ENCODE peak calls at places on chromosomes 1 and 21, in six cellular contexts. O is activated T-helper 1 cell treated with anti-CD3 and anti-CD28 coated beads, Interleukin-12 subunit alpha, Interleukin-12 subunit beta, Interleukin-2, Interleukin-4 antibody, amounts not matched to agents 30 ng/mL and 10 ng/mL and 1 ng/mL, durations not matched to agents 14 hours and 24 hours and 36 hours; R is H9; F is T1000; N is NCI-H2081; P is EL. B is an unnamed sample.

GRCh38 chr1:200302192-200302892 is 107.5 kb downstream of the ZNF281 start:
- DNase-seq in P (peak; percentile 52), F (no peak), R (peak; percentile 36), O (peak; percentile 53), N (peak; percentile 53), B (no peak)

GRCh38 chr1:26690576-26691031 is 5.2 kb upstream of the ARID1A start:
- DNase-seq in F (no peak), O (no peak), P (no peak), N (no peak), R (no peak), B (no peak)

GRCh38 chr21:39313042-39313456 is 383 bp downstream of the BRWD1 start:
- DNase-seq in R (peak; percentile 46), P (no peak), F (no peak), N (peak; percentile 28), O (no peak), B (no peak)

GRCh38 chr1:162300057-162300917 is 76.4 kb downstream of the SPATA46 start:
- DNase-seq in R (no peak), P (no peak), N (no peak), O (no peak), F (no peak), B (no peak)

GRCh38 chr1:111475706-111476105 is 1.9 kb downstream of the C1orf162 start:
- DNase-seq in R (no peak), F (no peak), N (no peak), O (no peak), P (no peak), B (no peak)

GRCh38 chr1:189596197-189596596 is 881.5 kb downstream of the BRINP3 start:
- DNase-seq in R (no peak), O (no peak), F (no peak), N (no peak), P (no peak), B (no peak)

GRCh38 chr1:21143752-21144151 is 32.9 kb downstream of the EIF4G3 start:
- DNase-seq in N (no peak), P (no peak), O (no peak), R (no peak), F (no peak), B (no peak)

GRCh38 chr1:231045318-231045717 is 5.3 kb upstream of the FAM89A start:
- DNase-seq in F (no peak), P (no peak), N (peak; percentile 33), R (no peak), O (no peak), B (no peak)

GRCh38 chr1:45802343-45803298 is 791 bp upstream of the MAST2 start:
- DNase-seq in P (peak; percentile 97), O (no peak), N (peak; percentile 58), F (peak; percentile 77), R (peak; percentile 79), B (peak; percentile 91)

GRCh38 chr1:35577071-35577998 is 4.2 kb downstream of the TFAP2E start:
- DNase-seq in R (peak; percentile 72), F (no peak), O (peak; percentile 56), N (no peak), P (no peak), B (no peak)

GRCh38 chr1:66654643-66655042 is 97.6 kb upstream of the DYNLT5 start:
- DNase-seq in P (no peak), O (no peak), R (no peak), N (no peak), F (no peak), B (no peak)

GRCh38 chr1:204359474-204360255 is at the start of gene PLEKHA6:
- DNase-seq in F (peak; percentile 69), P (peak; percentile 57), O (no peak), N (peak; percentile 67), R (no peak), B (peak; percentile 50)

GRCh38 chr1:222818171-222818570 is 3.3 kb downstream of the DISP1 start:
- DNase-seq in N (no peak), P (no peak), R (no peak), F (no peak), O (no peak), B (no peak)

GRCh38 chr1:56917356-56917755 is 48.5 kb downstream of the C8B start:
- DNase-seq in P (no peak), R (no peak), F (no peak), O (no peak), N (no peak), B (no peak)

GRCh38 chr1:215418876-215419442 is 148.1 kb upstream of the KCTD3 start:
- DNase-seq in N (no peak), R (no peak), P (peak; percentile 8), F (no peak), O (no peak), B (no peak)

GRCh38 chr1:118788372-118788955 is 199.7 kb downstream of the TBX15 start:
- DNase-seq in O (no peak), N (peak; percentile 84), F (peak; percentile 76), R (no peak), P (peak; percentile 70), B (no peak)

GRCh38 chr1:28258628-28259251 is 578 bp upstream of the SESN2 start:
- DNase-seq in N (no peak), F (no peak), R (no peak), O (no peak), P (peak; percentile 42), B (no peak)

GRCh38 chr1:151620286-151620685 is 8.4 kb downstream of the SNX27 start:
- DNase-seq in N (no peak), P (no peak), F (no peak), R (no peak), O (no peak), B (no peak)

GRCh38 chr1:119323216-119323982 is 45.2 kb upstream of the HAO2 start:
- DNase-seq in P (no peak), O (no peak), R (no peak), N (no peak), F (no peak), B (no peak)

GRCh38 chr1:91582431-91582921 is 81.8 kb downstream of the CDC7 start:
- DNase-seq in R (no peak), O (no peak), P (peak; percentile 98), F (peak; percentile 57), N (no peak), B (peak; percentile 82)

GRCh38 chr1:6358144-6358624 is 35.4 kb downstream of the ACOT7 start:
- DNase-seq in R (no peak), O (no peak), P (no peak), F (no peak), N (no peak), B (no peak)